ENCODE peak calls at places on chromosomes 2 and 18, in eight cellular contexts. H is T1000; L is 8988T; O is HTR-8/SVneo; F is Right ventricle myocardium superior; V is CD4-positive, CD25-positive, alpha-beta regulatory T cell; T is GM23248; B is NCI-H2081. W is an unnamed sample.

GRCh38 chr2:73939419-73939818 is 12.7 kb downstream of the DGUOK start:
- DNase-seq in H (no peak), L (no peak), O (no peak), F (no peak), V (peak), T (peak), B (no peak), W (no peak)

GRCh38 chr2:7592618-7593140 is 675.5 kb downstream of the RNF144A start:
- DNase-seq in H (no peak), L (no peak), O (no peak), F (no peak), V (no peak), T (no peak), B (no peak), W (no peak)

GRCh38 chr2:172667926-172668325 is 67.7 kb upstream of the RAPGEF4 start:
- DNase-seq in H (no peak), L (no peak), O (no peak), F (no peak), V (no peak), T (peak), B (no peak), W (no peak)

GRCh38 chr2:33219850-33220275 is 256.6 kb upstream of the RASGRP3 start:
- DNase-seq in H (no peak), L (no peak), O (no peak), F (no peak), V (no peak), T (peak), B (no peak), W (peak)

GRCh38 chr2:85777441-85777861 is 23.7 kb downstream of the ATOH8 start:
- DNase-seq in H (no peak), L (no peak), O (no peak), F (peak), V (no peak), T (no peak), B (no peak), W (no peak)

GRCh38 chr2:182666674-182667320 is 49.3 kb upstream of the DNAJC10 start:
- DNase-seq in H (no peak), L (no peak), O (no peak), F (no peak), V (peak), T (peak), B (peak), W (peak)

GRCh38 chr2:237160271-237160934 is 74.7 kb downstream of the COPS8 start:
- DNase-seq in H (no peak), L (no peak), O (no peak), F (peak), V (no peak), T (no peak), B (no peak), W (no peak)

GRCh38 chr18:62486290-62486964 is 36.4 kb upstream of the ZCCHC2 start:
- DNase-seq in H (no peak), L (no peak), O (no peak), F (no peak), V (no peak), T (peak), B (peak), W (no peak)

GRCh38 chr2:28613616-28614501 is 118.0 kb downstream of the PLB1 start:
- DNase-seq in H (no peak), L (no peak), O (peak), F (no peak), V (peak), T (no peak), B (no peak), W (no peak)

W was measured in SW 1271.